ENCODE peak calls at places on chromosomes 5 and 9, in ten cellular contexts. G is neural progenitor cell; J is stimulated activated CD8-positive, alpha-beta memory T cell treated with anti-CD3 and anti-CD28 coated beads, Interleukin-2, amount 100 ng/mL, for 1 hour; I is iPS DF 6.9; T is GM12891; U is activated CD4-positive, alpha-beta T cell treated with anti-CD3 and anti-CD28 coated beads, Interleukin-2, amount 50 U/mL, for 48 hours; F is PC-9; Z is pancreas; K is uterus; C is OCI-LY7. B is an unnamed sample.

GRCh38 chr5:144072518-144072927 is 97.9 kb downstream of the YIPF5 start:
- DNase-seq in C (no peak), U (no peak), I (no peak), J (no peak), K (no peak), T (no peak), G (no peak), F (no peak), Z (no peak), B (no peak)

GRCh38 chr5:135986891-135987401 is 32.2 kb upstream of the LECT2 start:
- DNase-seq in J (no peak), Z (no peak), G (no peak), U (no peak), T (no peak), I (no peak), K (no peak), F (no peak), C (no peak), B (no peak)

GRCh38 chr9:13597427-13597826 is 317.9 kb upstream of the MPDZ start:
- DNase-seq in T (no peak), Z (no peak), I (no peak), K (no peak), C (no peak), U (no peak), G (no peak), J (no peak), F (no peak), B (no peak)

GRCh38 chr9:110875275-110875674 is 163.0 kb downstream of the LPAR1 start:
- DNase-seq in Z (no peak), J (no peak), F (no peak), T (peak), I (peak), U (no peak), K (no peak), G (peak), C (no peak), B (peak)

GRCh38 chr5:142618125-142618524 is 67.8 kb downstream of the FGF1 start:
- DNase-seq in K (no peak), U (peak), T (no peak), G (no peak), Z (no peak), I (no peak), J (no peak), F (no peak), C (no peak), B (no peak)

GRCh38 chr5:366541-367357 is 45.2 kb downstream of the AHRR start:
- DNase-seq in C (no peak), U (no peak), G (no peak), J (no peak), F (no peak), I (no peak), K (no peak), Z (no peak), T (peak), B (no peak)

GRCh38 chr5:6328173-6328572 is 50.2 kb downstream of the MED10 start:
- DNase-seq in J (no peak), Z (no peak), T (no peak), K (no peak), I (peak), G (peak), F (peak), C (peak), U (peak), B (no peak)

GRCh38 chr9:89738137-89738932 is 133.5 kb downstream of the GADD45G start:
- DNase-seq in T (no peak), J (no peak), Z (no peak), I (no peak), K (no peak), C (no peak), G (peak), F (no peak), U (no peak), B (no peak)

GRCh38 chr9:74133921-74134320 is 363.2 kb upstream of the RORB start:
- DNase-seq in J (no peak), I (no peak), K (no peak), F (no peak), U (no peak), Z (no peak), T (no peak), C (no peak), G (no peak), B (no peak)

GRCh38 chr9:123268240-123268949 is at the start of gene STRBP:
- DNase-seq in T (peak), J (peak), C (peak), F (peak), I (peak), Z (peak), G (peak), K (peak), U (peak), B (peak)

GRCh38 chr5:11602298-11602697 is 301.9 kb downstream of the CTNND2 start:
- DNase-seq in Z (no peak), J (no peak), F (no peak), U (no peak), C (no peak), G (no peak), I (no peak), T (no peak), K (no peak), B (no peak)

GRCh38 chr9:137167752-137168574 is 1.9 kb downstream of the LRRC26 start:
- DNase-seq in C (no peak), U (no peak), T (no peak), Z (no peak), G (peak), I (no peak), F (peak), J (no peak), K (no peak), B (no peak)

GRCh38 chr9:23573800-23574199 is 252.2 kb downstream of the ELAVL2 start:
- DNase-seq in I (no peak), T (no peak), J (no peak), Z (no peak), U (no peak), K (no peak), G (no peak), C (no peak), F (no peak), B (no peak)

GRCh38 chr9:19629506-19629905 is 159.3 kb downstream of the SLC24A2 start:
- DNase-seq in F (no peak), J (no peak), G (peak), Z (no peak), T (no peak), K (no peak), U (no peak), C (no peak), I (no peak), B (no peak)

GRCh38 chr5:111394580-111394979 is 117.8 kb downstream of the STARD4 start:
- DNase-seq in T (no peak), K (no peak), F (no peak), C (no peak), G (no peak), J (no peak), U (no peak), I (no peak), Z (no peak), B (no peak)

GRCh38 chr9:9523476-9523875 is 1089.3 kb downstream of the PTPRD start:
- DNase-seq in F (no peak), T (no peak), Z (no peak), U (no peak), K (no peak), I (no peak), C (no peak), G (no peak), J (no peak), B (no peak)

GRCh38 chr9:123355761-123356520 is at the start of gene CRB2:
- DNase-seq in I (no peak), U (no peak), T (no peak), K (peak), J (no peak), Z (no peak), G (peak), F (no peak), C (no peak), B (no peak)

GRCh38 chr5:36502608-36503007 is 103.8 kb upstream of the SLC1A3 start:
- DNase-seq in F (no peak), I (no peak), K (no peak), T (no peak), C (no peak), Z (no peak), J (no peak), G (no peak), U (no peak), B (no peak)